ENCODE peak calls at places on chromosomes 3 and 15, in nine cellular contexts. H is dorsolateral prefrontal cortex; T is tibial artery; M is upper lobe of left lung; Z is CD8-positive, alpha-beta T cell; P is psoas muscle; K is fibroblast of mammary gland; E is DMS 273 treated with DMSO at 0.1 percent for 48 hours; U is NCI-H460. V is an unnamed sample.

GRCh38 chr15:92797168-92798052 is 102.7 kb upstream of the CHD2 start:
- DNase-seq in E (no peak), Z (peak; percentile 53), H (no peak), T (no peak), P (no peak), M (no peak), K (peak; percentile 84), U (peak; percentile 75), V (no peak)

GRCh38 chr3:55668359-55668758 is 181.3 kb upstream of the WNT5A start:
- DNase-seq in P (no peak), T (no peak), M (no peak), U (no peak), Z (no peak), K (no peak), H (no peak), E (no peak), V (no peak)

GRCh38 chr3:173745952-173746682 is 348.6 kb downstream of the NLGN1 start:
- DNase-seq in M (no peak), T (no peak), H (no peak), P (no peak), Z (no peak), E (no peak), U (no peak), K (peak; percentile 76), V (no peak)

GRCh38 chr3:147118611-147119010 is 287.7 kb downstream of the ZIC4 start:
- DNase-seq in T (no peak), E (no peak), P (no peak), M (no peak), U (no peak), H (no peak), Z (no peak), K (no peak), V (no peak)

GRCh38 chr3:36803096-36803811 is 38.9 kb upstream of the DCLK3 start:
- DNase-seq in M (no peak), H (no peak), U (no peak), K (no peak), Z (no peak), E (no peak), T (no peak), P (no peak), V (peak; percentile 72)

GRCh38 chr3:159860727-159861126 is 127.9 kb upstream of the IL12A start:
- DNase-seq in Z (no peak), M (no peak), U (no peak), P (no peak), T (no peak), E (peak; percentile 52), K (no peak), H (no peak), V (no peak)

GRCh38 chr15:64263567-64263966 is 92.4 kb downstream of the CSNK1G1 start:
- DNase-seq in Z (no peak), K (no peak), U (no peak), T (no peak), H (no peak), E (no peak), P (no peak), M (no peak), V (no peak)

GRCh38 chr3:4976109-4976508 is 3.1 kb upstream of the BHLHE40 start:
- DNase-seq in M (no peak), U (peak; percentile 89), H (peak; percentile 44), P (peak; percentile 73), K (peak; percentile 81), Z (peak; percentile 23), T (peak; percentile 62), E (peak; percentile 44), V (no peak)

GRCh38 chr3:168162172-168162571 is 66.4 kb upstream of the GOLIM4 start:
- DNase-seq in T (no peak), E (no peak), P (no peak), K (peak; percentile 72), M (no peak), U (no peak), Z (no peak), H (no peak), V (no peak)

GRCh38 chr3:156615592-156616173 is 58.7 kb upstream of the TIPARP start:
- DNase-seq in Z (no peak), K (peak; percentile 90), E (no peak), P (no peak), T (no peak), M (no peak), H (peak; percentile 17), U (no peak), V (no peak)

GRCh38 chr3:49536875-49537533 is 17.3 kb upstream of the BSN start:
- DNase-seq in K (no peak), H (no peak), P (no peak), Z (no peak), U (no peak), M (peak; percentile 53), T (no peak), E (no peak), V (no peak)

GRCh38 chr3:95522449-95522848 is 1291.9 kb upstream of the EPHA6 start:
- DNase-seq in M (no peak), Z (no peak), T (no peak), U (no peak), P (no peak), H (no peak), K (no peak), E (no peak), V (no peak)

GRCh38 chr3:134081211-134081610 is 51.5 kb upstream of the SLCO2A1 start:
- DNase-seq in H (no peak), U (no peak), K (no peak), E (no peak), M (no peak), P (no peak), T (no peak), Z (no peak), V (no peak)

GRCh38 chr3:47365213-47366153 is 15.3 kb upstream of the PTPN23 start:
- DNase-seq in U (no peak), Z (no peak), M (no peak), P (no peak), K (peak; percentile 85), T (no peak), H (peak; percentile 6), E (no peak), V (no peak)

GRCh38 chr3:119582178-119582577 is 2.9 kb downstream of the ADPRH start:
- DNase-seq in K (peak; percentile 21), H (no peak), M (no peak), E (no peak), T (no peak), Z (no peak), P (no peak), U (no peak), V (no peak)

GRCh38 chr3:146033950-146034349 is 127.0 kb downstream of the PLOD2 start:
- DNase-seq in H (no peak), E (no peak), K (no peak), T (no peak), M (no peak), P (no peak), U (no peak), Z (no peak), V (no peak)

GRCh38 chr3:11238057-11238456 is 34.1 kb upstream of the ATG7 start:
- DNase-seq in U (peak; percentile 14), P (no peak), H (no peak), T (no peak), Z (no peak), E (no peak), M (no peak), K (peak; percentile 87), V (no peak)